ENCODE peak calls at places on chromosomes 3 and 15, in four cellular contexts. U is Peyer's patch, S is T follicular helper cell, V is C1 segment of cervical spinal cord. R is an unnamed sample.

GRCh38 chr3:24493951-24494615 is 567 bp downstream of the THRB start:
- DNase-seq in U (peak; percentile 29), S (no peak), V (peak; percentile 65), R (peak; percentile 80)

GRCh38 chr3:127484601-127485388 is 105.7 kb downstream of the TPRA1 start:
- DNase-seq in U (no peak), S (no peak), V (no peak), R (peak; percentile 26)

GRCh38 chr3:192915306-192915705 is 2.4 kb downstream of the MB21D2 start:
- DNase-seq in U (no peak), S (no peak), V (no peak), R (no peak)

GRCh38 chr3:127451321-127451720 is 139.2 kb downstream of the TPRA1 start:
- DNase-seq in U (no peak), S (no peak), V (no peak), R (no peak)

GRCh38 chr3:97970929-97971460 is 1.2 kb downstream of the RIOX2 start:
- DNase-seq in U (no peak), S (no peak), V (no peak), R (no peak)

GRCh38 chr3:48830660-48831190 is 16.9 kb downstream of the PRKAR2A start:
- DNase-seq in U (no peak), S (no peak), V (no peak), R (no peak)

GRCh38 chr3:14803101-14803980 is 15.4 kb upstream of the FGD5 start:
- DNase-seq in U (no peak), S (no peak), V (no peak), R (peak; percentile 50)

GRCh38 chr3:115503386-115503785 is 119.9 kb upstream of the GAP43 start:
- DNase-seq in U (no peak), S (no peak), V (no peak), R (no peak)

GRCh38 chr3:13808576-13808975 is 71.3 kb downstream of the WNT7A start:
- DNase-seq in U (no peak), S (no peak), V (no peak), R (no peak)

GRCh38 chr3:40456940-40457823 is at the start of gene RPL14:
- DNase-seq in U (peak; percentile 94), S (peak; percentile 90), V (peak; percentile 88), R (peak; percentile 97)

GRCh38 chr15:59438891-59439290 is 905 bp downstream of the FAM81A start:
- DNase-seq in U (no peak), S (no peak), V (no peak), R (no peak)

GRCh38 chr3:76138921-76139320 is 353.6 kb upstream of the ZNF717 start:
- DNase-seq in U (no peak), S (no peak), V (no peak), R (no peak)

GRCh38 chr15:65204236-65204930 is 6.9 kb downstream of the CILP start:
- DNase-seq in U (no peak), S (no peak), V (no peak), R (no peak)

GRCh38 chr3:164236856-164237255 is 841.4 kb downstream of the SI start:
- DNase-seq in U (no peak), S (no peak), V (no peak), R (no peak)

GRCh38 chr15:29784413-29784812 is 37.9 kb downstream of the TJP1 start:
- DNase-seq in U (no peak), S (no peak), V (no peak), R (no peak)

GRCh38 chr3:127740136-127740915 is 67.6 kb downstream of the ABTB1 start:
- DNase-seq in U (no peak), S (no peak), V (no peak), R (no peak)

GRCh38 chr15:33926260-33926659 is 42.0 kb upstream of the CHRM5 start:
- DNase-seq in U (no peak), S (no peak), V (no peak), R (no peak)

GRCh38 chr3:17742092-17742836 is at the start of gene TBC1D5:
- DNase-seq in U (peak; percentile 94), S (peak; percentile 40), V (peak; percentile 94), R (peak; percentile 72)

GRCh38 chr15:72890043-72890442 is 106.5 kb upstream of the ADPGK start:
- DNase-seq in U (no peak), S (no peak), V (no peak), R (no peak)

GRCh38 chr15:66039117-66039860 is 170.0 kb downstream of the RAB11A start:
- DNase-seq in U (no peak), S (no peak), V (no peak), R (no peak)

GRCh38 chr3:41369838-41370237 is 170.5 kb downstream of the CTNNB1 start:
- DNase-seq in U (no peak), S (no peak), V (no peak), R (no peak)

GRCh38 chr15:32730677-32731654 is 13.2 kb downstream of the GREM1 start:
- DNase-seq in U (no peak), S (no peak), V (no peak), R (peak; percentile 94)

GRCh38 chr3:88785841-88786240 is 321.6 kb upstream of the EPHA3 start:
- DNase-seq in U (no peak), S (no peak), V (no peak), R (no peak)

GRCh38 chr3:114941626-114942309 is 205.3 kb downstream of the ZBTB20 start:
- DNase-seq in U (no peak), S (no peak), V (no peak), R (no peak)

GRCh38 chr3:120855665-120856437 is 52.2 kb upstream of the STXBP5L start:
- DNase-seq in U (no peak), S (no peak), V (peak; percentile 32), R (no peak)

GRCh38 chr15:98775498-98776230 is 127.3 kb downstream of the IGF1R start:
- DNase-seq in U (no peak), S (no peak), V (no peak), R (no peak)

GRCh38 chr3:143421556-143421955 is 302.0 kb downstream of the CHST2 start:
- DNase-seq in U (no peak), S (no peak), V (no peak), R (no peak)

GRCh38 chr3:52098108-52098507 is 41.7 kb upstream of the DUSP7 start:
- DNase-seq in U (no peak), S (no peak), V (no peak), R (no peak)

GRCh38 chr3:169026543-169027181 is 636.9 kb downstream of the MECOM start:
- DNase-seq in U (no peak), S (no peak), V (no peak), R (no peak)

GRCh38 chr3:16444344-16444743 is 69.2 kb downstream of the RFTN1 start:
- DNase-seq in U (no peak), S (no peak), V (no peak), R (no peak)

GRCh38 chr3:188947401-188947982 is 224.3 kb upstream of the TPRG1 start:
- DNase-seq in U (peak; percentile 20), S (no peak), V (peak; percentile 88), R (peak; percentile 90)

GRCh38 chr3:100810671-100811070 is 101.4 kb downstream of the TFG start:
- DNase-seq in U (no peak), S (no peak), V (no peak), R (no peak)